ENCODE peak calls at places on chromosome 4, in seven cellular contexts. One of them, this sample, is unnamed.

GRCh38 chr4:5399790-5400421 is 308.5 kb downstream of the EVC2 start:
- DNase-seq in EH: peak; percentile 50
- DNase-seq in T-cell: no peak
- DNase-seq in CD8-positive, alpha-beta memory T cell: no peak
- DNase-seq in lung microvascular endothelial cell: peak; percentile 54
- DNase-seq in activated T-cell treated with anti-CD3 and anti-CD28 coated beads for 24 hours: no peak
- DNase-seq in T follicular helper cell: no peak
- DNase-seq in this sample: no peak

GRCh38 chr4:92261256-92261655 is 42.5 kb upstream of the GRID2 start:
- DNase-seq in T follicular helper cell: no peak
- DNase-seq in activated T-cell treated with anti-CD3 and anti-CD28 coated beads for 24 hours: no peak
- DNase-seq in EH: no peak
- DNase-seq in CD8-positive, alpha-beta memory T cell: no peak
- DNase-seq in T-cell: no peak
- DNase-seq in lung microvascular endothelial cell: no peak
- DNase-seq in this sample: no peak

GRCh38 chr4:88333741-88334405 is 44.8 kb upstream of the HERC6 start:
- DNase-seq in CD8-positive, alpha-beta memory T cell: no peak
- DNase-seq in lung microvascular endothelial cell: no peak
- DNase-seq in activated T-cell treated with anti-CD3 and anti-CD28 coated beads for 24 hours: no peak
- DNase-seq in T follicular helper cell: no peak
- DNase-seq in T-cell: no peak
- DNase-seq in EH: peak; percentile 36
- DNase-seq in this sample: no peak

GRCh38 chr4:67456577-67457196 is 88.6 kb downstream of the CENPC start:
- DNase-seq in EH: no peak
- DNase-seq in activated T-cell treated with anti-CD3 and anti-CD28 coated beads for 24 hours: no peak
- DNase-seq in lung microvascular endothelial cell: no peak
- DNase-seq in T follicular helper cell: no peak
- DNase-seq in T-cell: no peak
- DNase-seq in CD8-positive, alpha-beta memory T cell: no peak
- DNase-seq in this sample: no peak

GRCh38 chr4:56976878-56977320 is 507 bp downstream of the NOA1 start:
- DNase-seq in T-cell: peak; percentile 54
- DNase-seq in EH: no peak
- DNase-seq in CD8-positive, alpha-beta memory T cell: peak; percentile 35
- DNase-seq in activated T-cell treated with anti-CD3 and anti-CD28 coated beads for 24 hours: no peak
- DNase-seq in T follicular helper cell: peak; percentile 42
- DNase-seq in lung microvascular endothelial cell: peak; percentile 46
- DNase-seq in this sample: peak; percentile 56

GRCh38 chr4:114036426-114036825 is 57.0 kb upstream of the ARSJ start:
- DNase-seq in EH: no peak
- DNase-seq in T-cell: no peak
- DNase-seq in CD8-positive, alpha-beta memory T cell: no peak
- DNase-seq in lung microvascular endothelial cell: no peak
- DNase-seq in activated T-cell treated with anti-CD3 and anti-CD28 coated beads for 24 hours: no peak
- DNase-seq in T follicular helper cell: no peak
- DNase-seq in this sample: no peak

GRCh38 chr4:23456864-23457263 is 433.0 kb downstream of the PPARGC1A start:
- DNase-seq in activated T-cell treated with anti-CD3 and anti-CD28 coated beads for 24 hours: no peak
- DNase-seq in CD8-positive, alpha-beta memory T cell: no peak
- DNase-seq in lung microvascular endothelial cell: no peak
- DNase-seq in T follicular helper cell: no peak
- DNase-seq in EH: no peak
- DNase-seq in T-cell: no peak
- DNase-seq in this sample: no peak

GRCh38 chr4:180542445-180543100 is 1700.6 kb upstream of the TENM3 start:
- DNase-seq in CD8-positive, alpha-beta memory T cell: no peak
- DNase-seq in T-cell: no peak
- DNase-seq in activated T-cell treated with anti-CD3 and anti-CD28 coated beads for 24 hours: no peak
- DNase-seq in EH: no peak
- DNase-seq in lung microvascular endothelial cell: no peak
- DNase-seq in T follicular helper cell: no peak
- DNase-seq in this sample: no peak

GRCh38 chr4:15425520-15425919 is 2.3 kb upstream of the C1QTNF7 start:
- DNase-seq in EH: no peak
- DNase-seq in CD8-positive, alpha-beta memory T cell: no peak
- DNase-seq in lung microvascular endothelial cell: no peak
- DNase-seq in T follicular helper cell: no peak
- DNase-seq in activated T-cell treated with anti-CD3 and anti-CD28 coated beads for 24 hours: no peak
- DNase-seq in T-cell: no peak
- DNase-seq in this sample: no peak

GRCh38 chr4:69714086-69714485 is 46.3 kb downstream of the SULT1B1 start:
- DNase-seq in T follicular helper cell: no peak
- DNase-seq in lung microvascular endothelial cell: no peak
- DNase-seq in activated T-cell treated with anti-CD3 and anti-CD28 coated beads for 24 hours: no peak
- DNase-seq in T-cell: no peak
- DNase-seq in CD8-positive, alpha-beta memory T cell: no peak
- DNase-seq in EH: no peak
- DNase-seq in this sample: no peak

GRCh38 chr4:7333801-7334421 is 100.8 kb downstream of the PSAPL1 start:
- DNase-seq in lung microvascular endothelial cell: no peak
- DNase-seq in activated T-cell treated with anti-CD3 and anti-CD28 coated beads for 24 hours: no peak
- DNase-seq in EH: no peak
- DNase-seq in CD8-positive, alpha-beta memory T cell: no peak
- DNase-seq in T follicular helper cell: no peak
- DNase-seq in T-cell: no peak
- DNase-seq in this sample: no peak

GRCh38 chr4:165375465-165375864 is 3.3 kb upstream of the CPE start:
- DNase-seq in lung microvascular endothelial cell: no peak
- DNase-seq in EH: no peak
- DNase-seq in T follicular helper cell: no peak
- DNase-seq in activated T-cell treated with anti-CD3 and anti-CD28 coated beads for 24 hours: no peak
- DNase-seq in T-cell: no peak
- DNase-seq in CD8-positive, alpha-beta memory T cell: no peak
- DNase-seq in this sample: no peak

GRCh38 chr4:95556460-95556859 is 7.7 kb upstream of the UNC5C start:
- DNase-seq in lung microvascular endothelial cell: no peak
- DNase-seq in T-cell: no peak
- DNase-seq in CD8-positive, alpha-beta memory T cell: no peak
- DNase-seq in EH: no peak
- DNase-seq in T follicular helper cell: no peak
- DNase-seq in activated T-cell treated with anti-CD3 and anti-CD28 coated beads for 24 hours: no peak
- DNase-seq in this sample: no peak

GRCh38 chr4:158949094-158949493 is 153.8 kb upstream of the RAPGEF2 start:
- DNase-seq in CD8-positive, alpha-beta memory T cell: no peak
- DNase-seq in activated T-cell treated with anti-CD3 and anti-CD28 coated beads for 24 hours: no peak
- DNase-seq in lung microvascular endothelial cell: peak; percentile 79
- DNase-seq in T follicular helper cell: no peak
- DNase-seq in EH: peak; percentile 51
- DNase-seq in T-cell: no peak
- DNase-seq in this sample: no peak

GRCh38 chr4:179417357-179417756 is 1975.1 kb upstream of the AGA start:
- DNase-seq in lung microvascular endothelial cell: no peak
- DNase-seq in EH: no peak
- DNase-seq in T follicular helper cell: no peak
- DNase-seq in T-cell: no peak
- DNase-seq in CD8-positive, alpha-beta memory T cell: no peak
- DNase-seq in activated T-cell treated with anti-CD3 and anti-CD28 coated beads for 24 hours: no peak
- DNase-seq in this sample: no peak

GRCh38 chr4:48329976-48330375 is 11.4 kb upstream of the SLAIN2 start:
- DNase-seq in activated T-cell treated with anti-CD3 and anti-CD28 coated beads for 24 hours: no peak
- DNase-seq in T follicular helper cell: no peak
- DNase-seq in CD8-positive, alpha-beta memory T cell: no peak
- DNase-seq in lung microvascular endothelial cell: no peak
- DNase-seq in EH: peak; percentile 91
- DNase-seq in T-cell: no peak
- DNase-seq in this sample: no peak

GRCh38 chr4:61528595-61528994 is 328.5 kb downstream of the ADGRL3 start:
- DNase-seq in T follicular helper cell: no peak
- DNase-seq in activated T-cell treated with anti-CD3 and anti-CD28 coated beads for 24 hours: no peak
- DNase-seq in EH: no peak
- DNase-seq in CD8-positive, alpha-beta memory T cell: no peak
- DNase-seq in T-cell: no peak
- DNase-seq in lung microvascular endothelial cell: no peak
- DNase-seq in this sample: no peak

GRCh38 chr4:98749206-98749605 is 90.8 kb upstream of the TSPAN5 start:
- DNase-seq in lung microvascular endothelial cell: no peak
- DNase-seq in EH: no peak
- DNase-seq in T-cell: no peak
- DNase-seq in T follicular helper cell: no peak
- DNase-seq in activated T-cell treated with anti-CD3 and anti-CD28 coated beads for 24 hours: no peak
- DNase-seq in CD8-positive, alpha-beta memory T cell: no peak
- DNase-seq in this sample: no peak

This sample was measured in memory B cell.